ENCODE peak calls at places on chromosomes 3 and 15, in nine cellular contexts. N is HT1080, J is psoas muscle, U is mucosa of descending colon, G is kidney epithelial cell, M is KBM-7, A is posterior vena cava, K is body of pancreas, F is progenitor cell of endocrine pancreas. H is an unnamed sample.

GRCh38 chr15:94186770-94187331 is 44.5 kb upstream of the MCTP2 start:
- DNase-seq in K (no peak), F (no peak), N (no peak), U (no peak), M (no peak), J (no peak), A (no peak), G (no peak), H (no peak)

GRCh38 chr15:79680721-79681120 is 216.1 kb downstream of the MTHFS start:
- DNase-seq in K (no peak), A (no peak), G (peak; percentile 52), F (no peak), N (peak; percentile 91), M (no peak), J (no peak), U (no peak), H (peak; percentile 85)

GRCh38 chr3:25686766-25687165 is 22.1 kb upstream of the TOP2B start:
- DNase-seq in U (no peak), A (no peak), M (no peak), F (no peak), N (no peak), K (no peak), G (no peak), J (no peak), H (no peak)

GRCh38 chr15:56969265-56969895 is 50.9 kb downstream of the TCF12 start:
- DNase-seq in N (no peak), A (no peak), G (no peak), M (no peak), U (no peak), F (no peak), J (no peak), K (no peak), H (peak; percentile 52)

GRCh38 chr3:29100292-29100691 is 180.6 kb upstream of the RBMS3 start:
- DNase-seq in K (no peak), A (no peak), F (no peak), U (no peak), J (no peak), M (no peak), N (peak; percentile 21), G (no peak), H (no peak)

GRCh38 chr3:100002599-100003350 is 111.5 kb downstream of the FILIP1L start:
- DNase-seq in M (no peak), A (no peak), U (peak; percentile 47), F (no peak), K (peak; percentile 62), J (no peak), N (peak; percentile 90), G (peak; percentile 98), H (peak; percentile 99)

GRCh38 chr15:85026304-85027032 is 44.8 kb downstream of the PDE8A start:
- DNase-seq in N (no peak), U (no peak), F (no peak), A (no peak), J (no peak), M (no peak), G (no peak), K (peak; percentile 39), H (no peak)

GRCh38 chr15:72197460-72198409 is at the start of gene GRAMD2A:
- DNase-seq in U (peak; percentile 30), M (no peak), G (no peak), F (no peak), J (no peak), N (no peak), K (peak; percentile 30), A (no peak), H (peak; percentile 80)

GRCh38 chr15:57866149-57866736 is 159.7 kb downstream of the POLR2M start:
- DNase-seq in K (peak; percentile 67), M (peak; percentile 78), J (peak; percentile 59), U (peak; percentile 86), G (no peak), F (peak; percentile 29), A (peak; percentile 86), N (peak; percentile 43), H (peak; percentile 36)

GRCh38 chr3:46862689-46863020 is 589 bp downstream of the MYL3 start:
- DNase-seq in G (no peak), J (no peak), K (no peak), F (no peak), A (no peak), U (no peak), N (no peak), M (no peak), H (no peak)

GRCh38 chr3:127483902-127484591 is 106.5 kb downstream of the TPRA1 start:
- DNase-seq in G (no peak), F (peak; percentile 7), N (no peak), M (peak; percentile 4), U (no peak), K (no peak), A (peak; percentile 44), J (no peak), H (no peak)